ENCODE peak calls at places on chromosomes 6 and 20, in seven cellular contexts. J is activated CD8-positive, alpha-beta T cell treated with anti-CD3 and anti-CD28 coated beads for 36 hours; C is mesothelial cell of epicardium; N is heart left ventricle; T is heart right ventricle; Q is HFF-Myc; R is tibial artery. O is an unnamed sample.

GRCh38 chr6:144075187-144075586 is 20.2 kb downstream of the SF3B5 start:
- DNase-seq in J (no peak), N (no peak), T (no peak), Q (no peak), C (no peak), R (no peak), O (no peak)

GRCh38 chr20:47008842-47009518 is 114.3 kb downstream of the EYA2 start:
- DNase-seq in N (no peak), Q (no peak), R (no peak), J (no peak), T (no peak), C (no peak), O (no peak)

GRCh38 chr6:21522007-21522758 is 71.4 kb upstream of the SOX4 start:
- DNase-seq in Q (no peak), T (no peak), N (no peak), R (no peak), C (no peak), J (no peak), O (no peak)

GRCh38 chr6:53327017-53327395 is 21.7 kb downstream of the ELOVL5 start:
- DNase-seq in N (no peak), J (no peak), T (no peak), Q (no peak), R (no peak), C (no peak), O (no peak)

GRCh38 chr6:170152989-170153388 is 137.9 kb downstream of the DLL1 start:
- DNase-seq in T (no peak), J (peak), Q (no peak), R (no peak), C (peak), N (peak), O (no peak)

GRCh38 chr20:3812259-3812681 is 8.1 kb upstream of the AP5S1 start:
- DNase-seq in R (no peak), C (no peak), Q (no peak), N (peak), T (no peak), J (no peak), O (no peak)

GRCh38 chr6:77678048-77678447 is 25.2 kb downstream of the MEI4 start:
- DNase-seq in N (no peak), T (no peak), J (no peak), R (no peak), Q (no peak), C (no peak), O (no peak)

GRCh38 chr6:77151241-77151640 is 312.1 kb downstream of the HTR1B start:
- DNase-seq in J (no peak), Q (no peak), C (no peak), R (no peak), N (no peak), T (no peak), O (no peak)

GRCh38 chr6:132929141-132929540 is 114.8 kb downstream of the RPS12 start:
- DNase-seq in C (no peak), J (no peak), Q (no peak), T (no peak), R (no peak), N (no peak), O (no peak)

GRCh38 chr6:138107752-138108592 is 753 bp upstream of the PERP start:
- DNase-seq in T (no peak), C (no peak), R (peak), N (peak), J (peak), Q (no peak), O (no peak)

GRCh38 chr6:13615802-13616140 is 636 bp downstream of the NOL7 start:
- DNase-seq in J (peak), N (peak), C (peak), T (peak), Q (no peak), R (peak), O (peak)

GRCh38 chr20:15113374-15113773 is 776.0 kb upstream of the FLRT3 start:
- DNase-seq in R (no peak), Q (no peak), J (no peak), C (no peak), T (no peak), N (no peak), O (no peak)

GRCh38 chr20:9995514-9996272 is 39.1 kb upstream of the ANKEF1 start:
- DNase-seq in R (no peak), Q (no peak), T (no peak), C (no peak), N (no peak), J (no peak), O (no peak)

GRCh38 chr6:166997768-166998255 is 1.4 kb upstream of the CEP43 start:
- DNase-seq in R (peak), T (peak), N (peak), J (peak), Q (peak), C (peak), O (peak)

GRCh38 chr6:157449610-157450009 is 68.6 kb downstream of the ZDHHC14 start:
- DNase-seq in C (no peak), R (no peak), J (no peak), Q (no peak), N (no peak), T (no peak), O (no peak)

GRCh38 chr6:160010067-160010466 is 41.2 kb downstream of the IGF2R start:
- DNase-seq in N (peak), R (peak), J (no peak), T (peak), Q (peak), C (no peak), O (no peak)

GRCh38 chr20:24616258-24617079 is 147.0 kb downstream of the SYNDIG1 start:
- DNase-seq in N (no peak), Q (no peak), C (no peak), J (no peak), R (no peak), T (no peak), O (no peak)

GRCh38 chr6:83167726-83168278 is 25.3 kb downstream of the PGM3 start:
- DNase-seq in N (no peak), C (no peak), T (no peak), J (no peak), Q (no peak), R (no peak), O (no peak)

GRCh38 chr6:135962731-135963130 is 111.2 kb downstream of the PDE7B start:
- DNase-seq in Q (no peak), C (no peak), N (no peak), T (no peak), R (no peak), J (no peak), O (no peak)

GRCh38 chr20:50320910-50321796 is 130.5 kb downstream of the CEBPB start:
- DNase-seq in J (peak), Q (no peak), C (peak), N (peak), T (peak), R (peak), O (no peak)

GRCh38 chr6:158018370-158018771 is 36.7 kb downstream of the SYNJ2 start:
- DNase-seq in J (no peak), C (no peak), Q (no peak), T (no peak), R (no peak), N (no peak), O (no peak)

GRCh38 chr6:5086294-5086890 is 1.3 kb downstream of the PPP1R3G start:
- DNase-seq in J (no peak), N (no peak), R (no peak), C (no peak), T (no peak), Q (no peak), O (no peak)

GRCh38 chr6:155157101-155157500 is 106.7 kb upstream of the CLDN20 start:
- DNase-seq in C (no peak), Q (no peak), N (no peak), T (no peak), J (no peak), R (no peak), O (no peak)

GRCh38 chr6:113854531-113855499 is 2.3 kb upstream of the MARCKS start:
- DNase-seq in R (peak), C (peak), N (peak), J (peak), Q (no peak), T (peak), O (no peak)

GRCh38 chr6:132974122-132974521 is 159.8 kb downstream of the RPS12 start:
- DNase-seq in Q (no peak), T (no peak), J (no peak), C (no peak), N (no peak), R (no peak), O (no peak)

GRCh38 chr20:24756292-24757025 is 192.6 kb upstream of the CST7 start:
- DNase-seq in C (peak), T (no peak), J (no peak), Q (no peak), R (no peak), N (no peak), O (no peak)

GRCh38 chr6:6820688-6821238 is 232.2 kb downstream of the LY86 start:
- DNase-seq in T (no peak), R (no peak), Q (no peak), C (no peak), J (no peak), N (no peak), O (no peak)

GRCh38 chr20:58342104-58342945 is 32.8 kb downstream of the RAB22A start:
- DNase-seq in Q (no peak), T (no peak), R (no peak), J (no peak), N (no peak), C (no peak), O (no peak)

GRCh38 chr6:1626481-1626880 is 16.8 kb downstream of the FOXC1 start:
- DNase-seq in T (no peak), C (no peak), R (no peak), J (no peak), Q (no peak), N (no peak), O (no peak)

GRCh38 chr20:36260316-36260715 is 24.0 kb downstream of the AAR2 start:
- DNase-seq in C (no peak), T (no peak), N (no peak), R (no peak), J (no peak), Q (no peak), O (no peak)

GRCh38 chr6:64034840-64035656 is 399.4 kb downstream of the PHF3 start:
- DNase-seq in Q (no peak), T (no peak), N (no peak), R (no peak), C (no peak), J (no peak), O (no peak)

GRCh38 chr20:4666001-4666470 is 55.7 kb upstream of the PRND start:
- DNase-seq in T (no peak), N (no peak), R (no peak), J (peak), Q (no peak), C (no peak), O (peak)

GRCh38 chr6:62362097-62362496 is 76.1 kb upstream of the KHDRBS2 start:
- DNase-seq in J (no peak), C (no peak), R (no peak), T (no peak), Q (no peak), N (no peak), O (no peak)

GRCh38 chr6:71473908-71474307 is 185.3 kb downstream of the OGFRL1 start:
- DNase-seq in R (peak), J (no peak), C (no peak), Q (no peak), N (peak), T (peak), O (no peak)

GRCh38 chr20:32446301-32447100 is 88.4 kb downstream of the ASXL1 start:
- DNase-seq in R (no peak), Q (no peak), T (no peak), C (no peak), J (no peak), N (no peak), O (no peak)

GRCh38 chr20:37598611-37599342 is 71.1 kb upstream of the BLCAP start:
- DNase-seq in J (no peak), C (no peak), N (no peak), T (no peak), Q (no peak), R (no peak), O (no peak)

GRCh38 chr20:13276945-13277582 is 56.0 kb downstream of the ISM1 start:
- DNase-seq in J (no peak), C (no peak), T (no peak), Q (no peak), N (no peak), R (no peak), O (no peak)

DNA sequence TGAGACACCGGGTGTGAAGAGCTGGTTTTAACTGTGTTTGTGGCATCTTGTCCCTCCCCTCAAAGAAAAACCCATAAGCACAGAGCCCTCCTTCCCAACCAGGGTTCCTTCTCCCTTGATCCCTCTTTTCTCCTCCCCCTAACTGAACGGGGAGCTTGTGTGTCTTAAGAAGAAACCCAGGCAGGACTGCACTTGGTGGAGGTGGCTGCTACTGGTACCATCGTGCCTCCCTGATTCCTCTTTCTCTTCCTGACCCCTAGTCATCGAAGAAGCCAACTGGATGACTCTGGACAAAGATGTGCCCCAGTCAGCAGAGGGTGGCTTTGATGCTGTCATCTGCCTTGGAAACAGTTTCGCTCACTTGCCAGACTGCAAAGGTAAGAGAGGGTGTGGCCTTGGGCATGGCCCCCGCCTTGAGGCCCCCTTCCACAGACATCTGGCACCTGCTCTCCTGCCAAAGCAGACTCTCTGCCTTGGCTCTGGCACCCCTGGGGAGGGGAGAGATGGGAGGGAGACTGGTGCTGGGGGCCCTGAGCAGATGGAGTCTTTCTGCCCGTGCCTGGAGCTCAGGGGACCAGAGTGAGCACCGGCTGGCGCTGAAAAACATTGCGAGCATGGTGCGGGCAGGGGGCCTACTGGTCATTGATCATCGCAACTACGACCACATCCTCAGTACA is 2.1 kb downstream of the GNMT start:
- DNase-seq in Q (no peak), J (no peak), R (no peak), N (no peak), T (no peak), C (no peak), O (no peak)
- TF ChIP-seq CTCF in Q (no peak), J (no peak), R (no peak), N (no peak), T (no peak), C (no peak), O (no peak)

GRCh38 chr20:54477134-54477533 is 1.7 kb downstream of the DOK5 start:
- DNase-seq in C (no peak), R (no peak), N (no peak), Q (no peak), T (no peak), J (no peak), O (no peak)

GRCh38 chr20:54481442-54481841 is 6.0 kb downstream of the DOK5 start:
- DNase-seq in C (no peak), Q (no peak), T (no peak), J (no peak), N (no peak), R (no peak), O (no peak)

GRCh38 chr20:54476336-54476928 is 1.0 kb downstream of the DOK5 start:
- DNase-seq in J (no peak), R (no peak), N (no peak), T (peak), Q (no peak), C (no peak), O (no peak)

GRCh38 chr20:54477556-54477955 is 2.2 kb downstream of the DOK5 start:
- DNase-seq in J (no peak), Q (no peak), R (no peak), T (no peak), N (no peak), C (no peak), O (no peak)

DNA sequence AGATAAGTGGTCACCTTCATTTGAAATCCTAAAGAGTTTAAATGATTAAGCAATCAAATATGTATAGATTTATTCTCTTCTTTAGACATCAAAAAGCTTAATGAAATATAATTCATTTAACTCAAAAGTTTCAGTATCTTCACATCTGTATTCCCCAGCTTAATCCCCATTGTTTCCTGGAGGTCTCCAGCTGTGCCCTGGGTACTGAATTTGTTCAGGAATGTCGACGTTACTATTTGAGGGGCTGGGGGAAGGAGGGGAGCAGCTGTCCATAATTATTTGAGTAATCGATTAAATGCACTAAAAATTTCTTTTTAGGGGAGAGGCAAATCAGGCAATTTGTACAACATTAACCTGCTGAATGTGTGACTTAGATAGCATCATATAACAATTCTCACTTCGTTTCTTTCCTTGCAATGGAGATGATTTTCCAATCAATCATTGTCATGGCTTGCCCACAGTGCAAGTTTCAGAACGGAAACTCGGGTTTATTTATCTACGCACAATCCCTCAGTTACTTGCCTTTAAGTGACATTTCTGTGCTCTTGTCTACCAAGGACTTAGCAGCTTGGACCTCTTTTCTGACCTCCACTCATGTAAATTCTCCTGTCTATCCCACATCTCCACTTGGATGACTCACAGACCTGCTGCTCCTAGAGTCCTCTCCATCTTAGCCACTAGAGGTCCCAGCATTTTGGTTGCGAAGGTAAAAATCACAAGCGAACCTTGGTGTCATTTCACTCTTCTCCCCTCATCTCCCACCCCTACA is 3.9 kb downstream of the DOK5 start:
- DNase-seq in J (no peak), Q (no peak), C (no peak), R (no peak), N (no peak), T (no peak), O (no peak)
- TF ChIP-seq CTCF in J (no peak), Q (no peak), C (no peak), R (no peak), N (no peak), T (peak), O (no peak)

DNA sequence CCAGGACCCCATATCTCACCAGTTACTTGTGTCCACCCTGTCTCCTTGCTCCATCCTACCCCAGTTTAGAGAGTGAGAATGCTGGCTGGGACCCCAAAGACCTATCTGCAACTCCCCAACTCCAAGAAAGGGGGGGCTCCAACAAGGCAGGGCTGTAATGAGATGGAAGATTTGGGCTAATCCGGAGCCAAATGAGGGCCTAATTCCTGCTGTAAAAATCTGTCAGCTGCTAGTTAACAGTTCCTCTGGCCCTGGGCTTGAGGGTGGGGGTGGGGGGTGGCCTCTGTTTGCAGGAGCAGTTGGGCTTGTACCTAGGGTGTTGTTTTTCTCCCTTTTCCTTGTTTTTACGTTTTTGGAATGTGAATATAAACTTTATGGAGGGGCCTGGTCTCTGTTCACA is 70.5 kb downstream of the NCR2 start:
- DNase-seq in C (no peak), Q (no peak), R (no peak), J (no peak), T (no peak), N (no peak), O (no peak)
- TF ChIP-seq CTCF in C (no peak), Q (no peak), R (no peak), J (no peak), T (no peak), N (no peak), O (no peak)

GRCh38 chr6:124795879-124796838 is 166.1 kb upstream of the RNF217 start:
- DNase-seq in R (no peak), T (peak), C (no peak), N (peak), J (no peak), Q (no peak), O (no peak)
- TF ChIP-seq CTCF in R (peak), T (peak), C (peak), N (peak), J (no peak), Q (no peak), O (no peak)

GRCh38 chr20:52645822-52646221 is 326.3 kb upstream of the TSHZ2 start:
- DNase-seq in Q (no peak), R (no peak), C (no peak), T (no peak), J (no peak), N (no peak), O (no peak)

GRCh38 chr20:52654552-52654951 is 317.6 kb upstream of the TSHZ2 start:
- DNase-seq in T (no peak), N (no peak), R (no peak), Q (no peak), J (no peak), C (no peak), O (no peak)

GRCh38 chr20:52652271-52652670 is 319.9 kb upstream of the TSHZ2 start:
- DNase-seq in R (no peak), N (no peak), J (no peak), C (no peak), Q (no peak), T (no peak), O (no peak)

GRCh38 chr20:52655365-52655764 is 316.8 kb upstream of the TSHZ2 start:
- DNase-seq in T (no peak), C (no peak), R (no peak), N (no peak), Q (no peak), J (no peak), O (no peak)

DNA sequence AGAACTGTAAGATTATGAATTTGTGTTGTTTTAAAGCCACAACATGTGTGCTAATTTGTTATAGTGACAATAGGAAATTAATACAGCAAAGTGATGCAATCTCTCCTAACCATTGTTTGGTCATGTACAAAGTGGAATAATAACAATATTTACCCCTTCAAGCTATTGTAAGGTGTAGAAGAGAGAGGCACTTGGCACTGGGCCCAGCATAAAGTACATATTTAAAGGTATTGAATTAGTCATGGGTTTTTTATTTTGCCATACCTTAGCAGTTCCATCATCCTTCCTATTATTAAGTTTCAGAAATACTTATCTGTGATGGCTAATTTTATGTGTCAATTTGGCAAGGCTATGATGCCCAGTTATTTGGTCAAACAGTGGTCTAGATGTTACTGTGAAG is 322.4 kb upstream of the TSHZ2 start:
- DNase-seq in C (no peak), T (no peak), N (no peak), J (no peak), Q (no peak), R (no peak), O (no peak)
- TF ChIP-seq CTCF in C (no peak), T (no peak), N (no peak), J (no peak), Q (no peak), R (no peak), O (no peak)

O was measured in natural killer cell.